ENCODE peak calls at places on chromosomes 7 and 10, in nine cellular contexts. L is ovary, Q is HCT116, G is heart right ventricle, R is MM.1S, T is cardiac muscle cell, S is transverse colon, N is adrenal gland, X is DND-41. J is an unnamed sample.

GRCh38 chr7:117157871-117158209 is 165.0 kb downstream of the WNT2 start:
- DNase-seq in L (no peak), Q (no peak), G (no peak), R (no peak), T (no peak), S (no peak), N (no peak), X (no peak), J (no peak)

GRCh38 chr10:101029520-101030309 is 1.2 kb downstream of the PDZD7 start:
- DNase-seq in L (peak), Q (no peak), G (no peak), R (no peak), T (no peak), S (no peak), N (no peak), X (no peak), J (no peak)

GRCh38 chr7:96526492-96526891 is 183.2 kb downstream of the SEM1 start:
- DNase-seq in L (no peak), Q (no peak), G (no peak), R (no peak), T (no peak), S (no peak), N (no peak), X (no peak), J (no peak)

GRCh38 chr10:96968682-96969423 is 136.8 kb downstream of the LCOR start:
- DNase-seq in L (no peak), Q (no peak), G (no peak), R (no peak), T (no peak), S (no peak), N (no peak), X (no peak), J (no peak)

GRCh38 chr10:87658383-87658795 is 1.3 kb upstream of the PAPSS2 start:
- DNase-seq in L (no peak), Q (no peak), G (no peak), R (no peak), T (no peak), S (no peak), N (no peak), X (no peak), J (no peak)

GRCh38 chr10:91097313-91097712 is 123.2 kb upstream of the PCGF5 start:
- DNase-seq in L (no peak), Q (no peak), G (no peak), R (no peak), T (no peak), S (no peak), N (no peak), X (no peak), J (no peak)

GRCh38 chr10:28331821-28332220 is 29.0 kb upstream of the MPP7 start:
- DNase-seq in L (no peak), Q (no peak), G (no peak), R (no peak), T (peak), S (no peak), N (no peak), X (no peak), J (no peak)

GRCh38 chr10:26000971-26001370 is 66.9 kb downstream of the MYO3A start:
- DNase-seq in L (no peak), Q (no peak), G (no peak), R (no peak), T (no peak), S (no peak), N (no peak), X (no peak), J (no peak)

GRCh38 chr7:24725554-24726260 is 31.6 kb downstream of the GSDME start:
- DNase-seq in L (no peak), Q (no peak), G (no peak), R (no peak), T (no peak), S (no peak), N (no peak), X (no peak), J (no peak)

GRCh38 chr10:117004627-117005453 is at the start of gene SHTN1:
- DNase-seq in L (peak), Q (peak), G (peak), R (peak), T (peak), S (peak), N (peak), X (no peak), J (peak)

GRCh38 chr7:98963305-98963704 is 85.0 kb downstream of the TRRAP start:
- DNase-seq in L (no peak), Q (no peak), G (no peak), R (no peak), T (no peak), S (no peak), N (no peak), X (no peak), J (no peak)

GRCh38 chr10:48731654-48732053 is 47.0 kb downstream of the WDFY4 start:
- DNase-seq in L (no peak), Q (no peak), G (no peak), R (no peak), T (no peak), S (no peak), N (no peak), X (no peak), J (no peak)

GRCh38 chr10:118330295-118331076 is 11.6 kb downstream of the FAM204A start:
- DNase-seq in L (no peak), Q (no peak), G (no peak), R (no peak), T (no peak), S (no peak), N (no peak), X (no peak), J (no peak)

GRCh38 chr10:95742962-95743535 is 12.9 kb upstream of the ENTPD1 start:
- DNase-seq in L (no peak), Q (no peak), G (no peak), R (no peak), T (no peak), S (no peak), N (no peak), X (no peak), J (no peak)

GRCh38 chr10:95530021-95530420 is 31.1 kb downstream of the SORBS1 start:
- DNase-seq in L (no peak), Q (no peak), G (no peak), R (no peak), T (no peak), S (no peak), N (no peak), X (no peak), J (no peak)

GRCh38 chr7:142795339-142795863 is 24.6 kb downstream of the PRSS2 start:
- DNase-seq in L (no peak), Q (no peak), G (no peak), R (no peak), T (no peak), S (peak), N (no peak), X (peak), J (no peak)

GRCh38 chr10:3482200-3482993 is 302.6 kb downstream of the KLF6 start:
- DNase-seq in L (peak), Q (peak), G (peak), R (no peak), T (peak), S (peak), N (peak), X (peak), J (peak)

DNA sequence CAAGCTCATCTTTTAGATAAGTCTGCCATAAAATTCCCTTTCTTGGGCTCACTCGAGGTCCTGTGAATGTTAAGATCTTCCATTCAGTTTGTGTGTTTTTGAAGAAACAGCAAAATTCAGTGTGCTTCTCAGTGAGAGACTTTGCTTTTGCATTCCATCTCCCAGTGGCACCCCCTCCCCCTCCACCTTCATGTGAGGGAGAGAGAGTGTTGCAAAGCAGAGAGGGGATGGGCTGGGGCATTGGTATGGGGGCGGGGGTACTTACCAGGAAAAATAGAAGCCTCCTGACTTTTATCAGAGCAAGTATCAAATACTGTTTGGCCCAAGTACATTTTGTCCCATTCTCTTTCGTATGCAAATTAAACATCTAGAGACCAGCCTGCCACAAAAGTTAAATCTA is 3.7 kb upstream of the TECTB start:
- DNase-seq in L (no peak), Q (no peak), G (no peak), R (no peak), T (no peak), S (no peak), N (no peak), X (no peak), J (no peak)
- H3K27ac ChIP-seq in L (no peak), Q (no peak), G (no peak), R (no peak), T (no peak), S (no peak), N (no peak), X (no peak), J (no peak)

GRCh38 chr7:121875203-121875602 is 2.2 kb downstream of the PTPRZ1 start:
- DNase-seq in L (no peak), Q (no peak), G (no peak), R (no peak), T (no peak), S (no peak), N (no peak), X (no peak), J (no peak)

GRCh38 chr7:121873795-121874194 is 834 bp downstream of the PTPRZ1 start:
- DNase-seq in L (no peak), Q (no peak), G (no peak), R (no peak), T (peak), S (no peak), N (no peak), X (no peak), J (no peak)

DNA sequence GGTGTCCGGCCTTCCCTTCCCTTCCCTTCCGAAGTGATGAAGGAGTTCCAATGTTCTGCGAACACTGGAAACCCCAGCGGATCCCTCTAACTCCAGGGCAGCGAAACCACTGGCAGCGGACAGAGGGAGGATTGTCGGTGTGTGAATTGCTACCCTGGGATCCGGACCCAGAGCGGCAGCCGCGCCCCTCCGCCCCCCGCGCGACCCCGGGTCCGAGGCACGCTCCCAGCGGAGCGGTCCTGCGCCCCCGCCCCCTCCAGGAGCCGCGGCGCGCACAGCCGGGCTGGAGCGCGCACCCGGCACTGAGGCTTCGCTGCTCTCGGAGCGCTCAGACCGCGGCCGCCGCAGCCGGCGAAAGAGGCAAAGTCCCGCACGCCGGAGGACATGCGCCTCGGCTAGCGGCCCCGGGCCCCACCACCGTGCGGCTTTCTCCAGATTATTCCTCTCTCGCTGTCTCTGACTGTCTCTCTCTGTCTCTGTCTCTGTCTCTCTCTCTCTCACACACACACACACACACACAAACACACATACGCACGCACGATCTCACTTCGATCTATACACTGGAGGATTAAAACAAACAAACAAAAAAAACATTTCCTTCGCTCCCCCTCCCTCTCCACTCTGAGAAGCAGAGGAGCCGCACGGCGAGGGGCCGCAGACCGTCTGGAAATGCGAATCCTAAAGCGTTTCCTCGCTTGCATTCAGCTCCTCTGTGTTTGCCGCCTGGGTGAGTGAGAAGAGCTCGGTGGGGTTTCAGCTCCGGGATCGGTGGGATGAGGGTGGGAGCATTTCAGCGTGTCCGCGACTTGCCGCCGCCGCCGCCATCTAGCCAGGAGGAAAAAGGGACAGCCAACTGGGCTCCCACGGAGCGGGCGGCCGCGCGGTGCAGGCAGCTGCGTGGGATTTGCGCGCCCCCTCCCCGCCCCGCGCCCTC is at the start of gene PTPRZ1:
- DNase-seq in L (peak), Q (no peak), G (peak), R (peak), T (peak), S (no peak), N (peak), X (no peak), J (peak)
- H3K4me3 ChIP-seq in L (peak), Q (no peak), G (peak), R (peak), T (peak), S (peak), N (peak), X (no peak), J (peak)

GRCh38 chr7:149125864-149126661 is at the start of gene ZNF425:
- DNase-seq in L (peak), Q (peak), G (peak), R (peak), T (peak), S (peak), N (peak), X (peak), J (peak)

GRCh38 chr7:149130572-149131198 is 4.6 kb upstream of the ZNF425 start:
- DNase-seq in L (no peak), Q (no peak), G (no peak), R (no peak), T (no peak), S (no peak), N (no peak), X (no peak), J (no peak)

GRCh38 chr7:149125189-149125863 is 798 bp downstream of the ZNF425 start:
- DNase-seq in L (no peak), Q (no peak), G (no peak), R (peak), T (no peak), S (no peak), N (no peak), X (peak), J (no peak)

GRCh38 chr7:149126662-149127321 is 668 bp upstream of the ZNF425 start:
- DNase-seq in L (peak), Q (no peak), G (peak), R (peak), T (no peak), S (peak), N (peak), X (peak), J (peak)
- TF ChIP-seq CTCF in L (no peak), Q (no peak), G (no peak), R (no peak), T (no peak), S (no peak), N (no peak), X (no peak), J (no peak)

DNA sequence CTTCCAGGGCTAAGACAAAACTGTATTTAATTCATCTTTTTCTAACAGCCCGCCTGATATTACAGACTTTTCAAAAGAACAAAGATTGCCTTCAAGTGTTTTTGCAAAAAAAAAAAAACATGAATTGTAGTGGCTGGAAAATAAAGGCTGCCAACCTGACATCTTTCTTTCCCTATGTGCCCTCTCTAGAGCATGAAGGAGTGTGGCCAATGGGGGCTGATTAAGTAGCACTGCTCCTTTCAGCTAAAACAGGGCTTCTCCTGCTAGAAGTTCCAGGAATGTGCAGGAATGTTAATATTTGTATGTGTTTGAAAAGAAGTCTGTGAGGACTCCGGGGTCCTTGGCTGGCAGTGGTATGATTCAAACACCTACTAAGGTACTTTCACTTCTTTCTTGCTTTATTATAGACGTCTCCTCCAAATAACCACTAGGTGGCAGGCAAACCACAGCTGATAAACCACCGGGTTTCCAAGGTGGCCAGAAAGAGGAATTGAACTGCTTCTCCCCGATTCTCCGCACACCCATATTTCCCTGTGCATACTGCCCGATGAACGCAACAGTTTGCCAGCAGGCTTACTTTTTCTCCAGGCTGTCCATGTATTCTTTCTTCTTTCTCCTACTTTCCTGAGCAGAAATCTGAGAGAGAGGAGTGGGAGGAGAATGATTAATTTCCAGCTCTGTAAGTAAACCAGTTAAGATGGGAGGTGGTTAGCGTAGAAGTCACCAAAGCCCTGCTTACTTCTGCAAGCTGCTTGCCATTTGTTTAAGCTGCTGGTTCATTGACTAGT is 56.8 kb upstream of the DGKI start:
- DNase-seq in L (peak), Q (peak), G (peak), R (peak), T (peak), S (peak), N (peak), X (peak), J (peak)
- H3K27ac ChIP-seq in L (no peak), Q (no peak), G (no peak), R (no peak), T (peak), S (peak), N (peak), X (no peak), J (no peak)

J was measured in colonic mucosa.